ENCODE peak calls at places on chromosome 6, in eight cellular contexts. One of them, this sample, is unnamed.

GRCh38 chr6:44298055-44298803 is 14.9 kb downstream of the AARS2 start:
- DNase-seq in NCI-H748 treated with DMSO at 0.1 percent for 48 hours: no peak
- DNase-seq in BJ: no peak
- DNase-seq in NCI-H1092 treated with DMSO at 0.1 percent for 48 hours: no peak
- DNase-seq in anterior cingulate cortex: no peak
- DNase-seq in hepatic stellate cell: no peak
- DNase-seq in fibroblast of pulmonary artery: no peak
- DNase-seq in globus pallidus: no peak
- DNase-seq in this sample: no peak

GRCh38 chr6:157990321-157991066 is 8.8 kb downstream of the SYNJ2 start:
- DNase-seq in NCI-H748 treated with DMSO at 0.1 percent for 48 hours: no peak
- DNase-seq in BJ: no peak
- DNase-seq in NCI-H1092 treated with DMSO at 0.1 percent for 48 hours: no peak
- DNase-seq in anterior cingulate cortex: no peak
- DNase-seq in hepatic stellate cell: no peak
- DNase-seq in fibroblast of pulmonary artery: no peak
- DNase-seq in globus pallidus: no peak
- DNase-seq in this sample: no peak

GRCh38 chr6:45169815-45170214 is 158.3 kb upstream of the RUNX2 start:
- DNase-seq in NCI-H748 treated with DMSO at 0.1 percent for 48 hours: no peak
- DNase-seq in BJ: no peak
- DNase-seq in NCI-H1092 treated with DMSO at 0.1 percent for 48 hours: no peak
- DNase-seq in anterior cingulate cortex: no peak
- DNase-seq in hepatic stellate cell: no peak
- DNase-seq in fibroblast of pulmonary artery: no peak
- DNase-seq in globus pallidus: no peak
- DNase-seq in this sample: no peak

GRCh38 chr6:78062993-78063392 is 410.2 kb downstream of the MEI4 start:
- DNase-seq in NCI-H748 treated with DMSO at 0.1 percent for 48 hours: no peak
- DNase-seq in BJ: no peak
- DNase-seq in NCI-H1092 treated with DMSO at 0.1 percent for 48 hours: no peak
- DNase-seq in anterior cingulate cortex: peak; percentile 6
- DNase-seq in hepatic stellate cell: no peak
- DNase-seq in fibroblast of pulmonary artery: no peak
- DNase-seq in globus pallidus: no peak
- DNase-seq in this sample: no peak

GRCh38 chr6:151349651-151350270 is 41.6 kb downstream of the ZBTB2 start:
- DNase-seq in NCI-H748 treated with DMSO at 0.1 percent for 48 hours: peak; percentile 84
- DNase-seq in BJ: no peak
- DNase-seq in NCI-H1092 treated with DMSO at 0.1 percent for 48 hours: peak; percentile 73
- DNase-seq in anterior cingulate cortex: no peak
- DNase-seq in hepatic stellate cell: no peak
- DNase-seq in fibroblast of pulmonary artery: no peak
- DNase-seq in globus pallidus: no peak
- DNase-seq in this sample: no peak

GRCh38 chr6:137827977-137828815 is 38.9 kb upstream of the TNFAIP3 start:
- DNase-seq in NCI-H748 treated with DMSO at 0.1 percent for 48 hours: no peak
- DNase-seq in BJ: no peak
- DNase-seq in NCI-H1092 treated with DMSO at 0.1 percent for 48 hours: no peak
- DNase-seq in anterior cingulate cortex: no peak
- DNase-seq in hepatic stellate cell: no peak
- DNase-seq in fibroblast of pulmonary artery: no peak
- DNase-seq in globus pallidus: no peak
- DNase-seq in this sample: no peak

GRCh38 chr6:33147807-33148666 is 44.2 kb downstream of the COL11A2 start:
- DNase-seq in NCI-H748 treated with DMSO at 0.1 percent for 48 hours: no peak
- DNase-seq in BJ: no peak
- DNase-seq in NCI-H1092 treated with DMSO at 0.1 percent for 48 hours: peak; percentile 16
- DNase-seq in anterior cingulate cortex: peak; percentile 9
- DNase-seq in hepatic stellate cell: peak; percentile 43
- DNase-seq in fibroblast of pulmonary artery: peak; percentile 80
- DNase-seq in globus pallidus: peak; percentile 45
- DNase-seq in this sample: no peak

GRCh38 chr6:116764961-116765841 is at the start of gene FAM162B:
- DNase-seq in NCI-H748 treated with DMSO at 0.1 percent for 48 hours: no peak
- DNase-seq in BJ: no peak
- DNase-seq in NCI-H1092 treated with DMSO at 0.1 percent for 48 hours: no peak
- DNase-seq in anterior cingulate cortex: no peak
- DNase-seq in hepatic stellate cell: peak; percentile 54
- DNase-seq in fibroblast of pulmonary artery: peak; percentile 16
- DNase-seq in globus pallidus: no peak
- DNase-seq in this sample: peak; percentile 8

GRCh38 chr6:63573899-63574553 is 1.7 kb downstream of the LOC128125822 start:
- DNase-seq in NCI-H748 treated with DMSO at 0.1 percent for 48 hours: peak; percentile 67
- DNase-seq in BJ: no peak
- DNase-seq in NCI-H1092 treated with DMSO at 0.1 percent for 48 hours: no peak
- DNase-seq in anterior cingulate cortex: no peak
- DNase-seq in hepatic stellate cell: peak; percentile 37
- DNase-seq in fibroblast of pulmonary artery: peak; percentile 73
- DNase-seq in globus pallidus: peak; percentile 35
- DNase-seq in this sample: peak; percentile 57

GRCh38 chr6:36914227-36914794 is 28.6 kb downstream of the C6orf89 start:
- DNase-seq in NCI-H748 treated with DMSO at 0.1 percent for 48 hours: no peak
- DNase-seq in BJ: no peak
- DNase-seq in NCI-H1092 treated with DMSO at 0.1 percent for 48 hours: no peak
- DNase-seq in anterior cingulate cortex: no peak
- DNase-seq in hepatic stellate cell: peak; percentile 32
- DNase-seq in fibroblast of pulmonary artery: peak; percentile 54
- DNase-seq in globus pallidus: no peak
- DNase-seq in this sample: peak; percentile 77

GRCh38 chr6:157126183-157127098 is 196.9 kb downstream of the TMEM242 start:
- DNase-seq in NCI-H748 treated with DMSO at 0.1 percent for 48 hours: no peak
- DNase-seq in BJ: no peak
- DNase-seq in NCI-H1092 treated with DMSO at 0.1 percent for 48 hours: no peak
- DNase-seq in anterior cingulate cortex: no peak
- DNase-seq in hepatic stellate cell: no peak
- DNase-seq in fibroblast of pulmonary artery: no peak
- DNase-seq in globus pallidus: no peak
- DNase-seq in this sample: no peak

GRCh38 chr6:112881828-112882227 is 534.7 kb downstream of the RFPL4B start:
- DNase-seq in NCI-H748 treated with DMSO at 0.1 percent for 48 hours: no peak
- DNase-seq in BJ: no peak
- DNase-seq in NCI-H1092 treated with DMSO at 0.1 percent for 48 hours: no peak
- DNase-seq in anterior cingulate cortex: no peak
- DNase-seq in hepatic stellate cell: no peak
- DNase-seq in fibroblast of pulmonary artery: no peak
- DNase-seq in globus pallidus: no peak
- DNase-seq in this sample: no peak

GRCh38 chr6:101705866-101706265 is 312.4 kb downstream of the GRIK2 start:
- DNase-seq in NCI-H748 treated with DMSO at 0.1 percent for 48 hours: no peak
- DNase-seq in BJ: no peak
- DNase-seq in NCI-H1092 treated with DMSO at 0.1 percent for 48 hours: no peak
- DNase-seq in anterior cingulate cortex: no peak
- DNase-seq in hepatic stellate cell: no peak
- DNase-seq in fibroblast of pulmonary artery: peak; percentile 17
- DNase-seq in globus pallidus: no peak
- DNase-seq in this sample: no peak

GRCh38 chr6:36677753-36678487 is 594 bp upstream of the CDKN1A start:
- DNase-seq in NCI-H748 treated with DMSO at 0.1 percent for 48 hours: no peak
- DNase-seq in BJ: no peak
- DNase-seq in NCI-H1092 treated with DMSO at 0.1 percent for 48 hours: no peak
- DNase-seq in anterior cingulate cortex: no peak
- DNase-seq in hepatic stellate cell: no peak
- DNase-seq in fibroblast of pulmonary artery: no peak
- DNase-seq in globus pallidus: peak; percentile 23
- DNase-seq in this sample: no peak

GRCh38 chr6:30060634-30060981 is 457 bp upstream of the POLR1H start:
- DNase-seq in NCI-H748 treated with DMSO at 0.1 percent for 48 hours: no peak
- DNase-seq in BJ: no peak
- DNase-seq in NCI-H1092 treated with DMSO at 0.1 percent for 48 hours: peak; percentile 31
- DNase-seq in anterior cingulate cortex: no peak
- DNase-seq in hepatic stellate cell: no peak
- DNase-seq in fibroblast of pulmonary artery: peak; percentile 34
- DNase-seq in globus pallidus: no peak
- DNase-seq in this sample: peak; percentile 33

GRCh38 chr6:129031051-129031599 is 148.2 kb downstream of the LAMA2 start:
- DNase-seq in NCI-H748 treated with DMSO at 0.1 percent for 48 hours: no peak
- DNase-seq in BJ: peak; percentile 94
- DNase-seq in NCI-H1092 treated with DMSO at 0.1 percent for 48 hours: no peak
- DNase-seq in anterior cingulate cortex: no peak
- DNase-seq in hepatic stellate cell: no peak
- DNase-seq in fibroblast of pulmonary artery: peak; percentile 61
- DNase-seq in globus pallidus: no peak
- DNase-seq in this sample: no peak

GRCh38 chr6:39387785-39388184 is 65.3 kb upstream of the KCNK16 start:
- DNase-seq in NCI-H748 treated with DMSO at 0.1 percent for 48 hours: no peak
- DNase-seq in BJ: no peak
- DNase-seq in NCI-H1092 treated with DMSO at 0.1 percent for 48 hours: no peak
- DNase-seq in anterior cingulate cortex: no peak
- DNase-seq in hepatic stellate cell: no peak
- DNase-seq in fibroblast of pulmonary artery: no peak
- DNase-seq in globus pallidus: peak; percentile 66
- DNase-seq in this sample: no peak

GRCh38 chr6:145278163-145278807 is 457.0 kb downstream of the EPM2A start:
- DNase-seq in NCI-H748 treated with DMSO at 0.1 percent for 48 hours: no peak
- DNase-seq in BJ: peak; percentile 23
- DNase-seq in NCI-H1092 treated with DMSO at 0.1 percent for 48 hours: peak; percentile 43
- DNase-seq in anterior cingulate cortex: no peak
- DNase-seq in hepatic stellate cell: peak; percentile 24
- DNase-seq in fibroblast of pulmonary artery: peak; percentile 16
- DNase-seq in globus pallidus: no peak
- DNase-seq in this sample: no peak

GRCh38 chr6:88814909-88815308 is 148.5 kb downstream of the RNGTT start:
- DNase-seq in NCI-H748 treated with DMSO at 0.1 percent for 48 hours: no peak
- DNase-seq in BJ: no peak
- DNase-seq in NCI-H1092 treated with DMSO at 0.1 percent for 48 hours: no peak
- DNase-seq in anterior cingulate cortex: no peak
- DNase-seq in hepatic stellate cell: no peak
- DNase-seq in fibroblast of pulmonary artery: no peak
- DNase-seq in globus pallidus: no peak
- DNase-seq in this sample: no peak

GRCh38 chr6:16704706-16705402 is 56.4 kb downstream of the ATXN1 start:
- DNase-seq in NCI-H748 treated with DMSO at 0.1 percent for 48 hours: no peak
- DNase-seq in BJ: no peak
- DNase-seq in NCI-H1092 treated with DMSO at 0.1 percent for 48 hours: no peak
- DNase-seq in anterior cingulate cortex: no peak
- DNase-seq in hepatic stellate cell: no peak
- DNase-seq in fibroblast of pulmonary artery: peak; percentile 41
- DNase-seq in globus pallidus: no peak
- DNase-seq in this sample: no peak

GRCh38 chr6:16286151-16286522 is 47.8 kb downstream of the GMPR start:
- DNase-seq in NCI-H748 treated with DMSO at 0.1 percent for 48 hours: no peak
- DNase-seq in BJ: no peak
- DNase-seq in NCI-H1092 treated with DMSO at 0.1 percent for 48 hours: no peak
- DNase-seq in anterior cingulate cortex: peak; percentile 21
- DNase-seq in hepatic stellate cell: peak; percentile 62
- DNase-seq in fibroblast of pulmonary artery: peak; percentile 61
- DNase-seq in globus pallidus: peak; percentile 78
- DNase-seq in this sample: no peak

GRCh38 chr6:40630046-40630445 is 42.9 kb upstream of the LRFN2 start:
- DNase-seq in NCI-H748 treated with DMSO at 0.1 percent for 48 hours: no peak
- DNase-seq in BJ: no peak
- DNase-seq in NCI-H1092 treated with DMSO at 0.1 percent for 48 hours: no peak
- DNase-seq in anterior cingulate cortex: no peak
- DNase-seq in hepatic stellate cell: no peak
- DNase-seq in fibroblast of pulmonary artery: no peak
- DNase-seq in globus pallidus: no peak
- DNase-seq in this sample: no peak

GRCh38 chr6:131636880-131637792 is at the start of gene ENPP3:
- DNase-seq in NCI-H748 treated with DMSO at 0.1 percent for 48 hours: no peak
- DNase-seq in BJ: no peak
- DNase-seq in NCI-H1092 treated with DMSO at 0.1 percent for 48 hours: no peak
- DNase-seq in anterior cingulate cortex: no peak
- DNase-seq in hepatic stellate cell: no peak
- DNase-seq in fibroblast of pulmonary artery: peak; percentile 29
- DNase-seq in globus pallidus: no peak
- DNase-seq in this sample: no peak

GRCh38 chr6:17601389-17601703 is 1.2 kb downstream of the FAM8A1 start:
- DNase-seq in NCI-H748 treated with DMSO at 0.1 percent for 48 hours: no peak
- DNase-seq in BJ: no peak
- DNase-seq in NCI-H1092 treated with DMSO at 0.1 percent for 48 hours: no peak
- DNase-seq in anterior cingulate cortex: no peak
- DNase-seq in hepatic stellate cell: no peak
- DNase-seq in fibroblast of pulmonary artery: peak; percentile 5
- DNase-seq in globus pallidus: no peak
- DNase-seq in this sample: no peak

GRCh38 chr6:11210386-11211138 is 21.9 kb downstream of the NEDD9 start:
- DNase-seq in NCI-H748 treated with DMSO at 0.1 percent for 48 hours: no peak
- DNase-seq in BJ: no peak
- DNase-seq in NCI-H1092 treated with DMSO at 0.1 percent for 48 hours: no peak
- DNase-seq in anterior cingulate cortex: no peak
- DNase-seq in hepatic stellate cell: no peak
- DNase-seq in fibroblast of pulmonary artery: no peak
- DNase-seq in globus pallidus: no peak
- DNase-seq in this sample: no peak

GRCh38 chr6:56279346-56280080 is 32.1 kb upstream of the COL21A1 start:
- DNase-seq in NCI-H748 treated with DMSO at 0.1 percent for 48 hours: no peak
- DNase-seq in BJ: no peak
- DNase-seq in NCI-H1092 treated with DMSO at 0.1 percent for 48 hours: no peak
- DNase-seq in anterior cingulate cortex: no peak
- DNase-seq in hepatic stellate cell: no peak
- DNase-seq in fibroblast of pulmonary artery: peak; percentile 7
- DNase-seq in globus pallidus: no peak
- DNase-seq in this sample: no peak

GRCh38 chr6:35590622-35591066 is 77.9 kb upstream of the TULP1 start:
- DNase-seq in NCI-H748 treated with DMSO at 0.1 percent for 48 hours: no peak
- DNase-seq in BJ: no peak
- DNase-seq in NCI-H1092 treated with DMSO at 0.1 percent for 48 hours: no peak
- DNase-seq in anterior cingulate cortex: peak; percentile 15
- DNase-seq in hepatic stellate cell: no peak
- DNase-seq in fibroblast of pulmonary artery: peak; percentile 81
- DNase-seq in globus pallidus: peak; percentile 55
- DNase-seq in this sample: peak; percentile 34

GRCh38 chr6:145544031-145544430 is 191.3 kb downstream of the EPM2A start:
- DNase-seq in NCI-H748 treated with DMSO at 0.1 percent for 48 hours: no peak
- DNase-seq in BJ: peak; percentile 57
- DNase-seq in NCI-H1092 treated with DMSO at 0.1 percent for 48 hours: no peak
- DNase-seq in anterior cingulate cortex: peak; percentile 13
- DNase-seq in hepatic stellate cell: no peak
- DNase-seq in fibroblast of pulmonary artery: peak; percentile 65
- DNase-seq in globus pallidus: no peak
- DNase-seq in this sample: no peak

GRCh38 chr6:28218312-28219248 is 6.5 kb upstream of the ZSCAN9 start:
- DNase-seq in NCI-H748 treated with DMSO at 0.1 percent for 48 hours: peak; percentile 78
- DNase-seq in BJ: no peak
- DNase-seq in NCI-H1092 treated with DMSO at 0.1 percent for 48 hours: peak; percentile 38
- DNase-seq in anterior cingulate cortex: peak; percentile 53
- DNase-seq in hepatic stellate cell: peak; percentile 79
- DNase-seq in fibroblast of pulmonary artery: peak; percentile 67
- DNase-seq in globus pallidus: peak; percentile 48
- DNase-seq in this sample: peak; percentile 78

GRCh38 chr6:64683682-64684081 is 1023.3 kb downstream of the EYS start:
- DNase-seq in NCI-H748 treated with DMSO at 0.1 percent for 48 hours: no peak
- DNase-seq in BJ: no peak
- DNase-seq in NCI-H1092 treated with DMSO at 0.1 percent for 48 hours: no peak
- DNase-seq in anterior cingulate cortex: no peak
- DNase-seq in hepatic stellate cell: no peak
- DNase-seq in fibroblast of pulmonary artery: peak; percentile 97
- DNase-seq in globus pallidus: no peak
- DNase-seq in this sample: no peak

GRCh38 chr6:24933868-24934401 is 1.8 kb downstream of the RIPOR2 start:
- DNase-seq in NCI-H748 treated with DMSO at 0.1 percent for 48 hours: no peak
- DNase-seq in BJ: no peak
- DNase-seq in NCI-H1092 treated with DMSO at 0.1 percent for 48 hours: no peak
- DNase-seq in anterior cingulate cortex: no peak
- DNase-seq in hepatic stellate cell: no peak
- DNase-seq in fibroblast of pulmonary artery: peak; percentile 21
- DNase-seq in globus pallidus: no peak
- DNase-seq in this sample: peak; percentile 33

GRCh38 chr6:161295784-161296183 is 21.9 kb upstream of the AGPAT4 start:
- DNase-seq in NCI-H748 treated with DMSO at 0.1 percent for 48 hours: no peak
- DNase-seq in BJ: no peak
- DNase-seq in NCI-H1092 treated with DMSO at 0.1 percent for 48 hours: no peak
- DNase-seq in anterior cingulate cortex: no peak
- DNase-seq in hepatic stellate cell: no peak
- DNase-seq in fibroblast of pulmonary artery: no peak
- DNase-seq in globus pallidus: no peak
- DNase-seq in this sample: no peak

GRCh38 chr6:9404351-9405146 is 969.2 kb upstream of the SLC35B3 start:
- DNase-seq in NCI-H748 treated with DMSO at 0.1 percent for 48 hours: peak; percentile 50
- DNase-seq in BJ: no peak
- DNase-seq in NCI-H1092 treated with DMSO at 0.1 percent for 48 hours: no peak
- DNase-seq in anterior cingulate cortex: no peak
- DNase-seq in hepatic stellate cell: no peak
- DNase-seq in fibroblast of pulmonary artery: peak; percentile 16
- DNase-seq in globus pallidus: no peak
- DNase-seq in this sample: no peak

GRCh38 chr6:112153926-112154621 is 66.7 kb downstream of the FAM229B start:
- DNase-seq in NCI-H748 treated with DMSO at 0.1 percent for 48 hours: no peak
- DNase-seq in BJ: peak; percentile 69
- DNase-seq in NCI-H1092 treated with DMSO at 0.1 percent for 48 hours: no peak
- DNase-seq in anterior cingulate cortex: no peak
- DNase-seq in hepatic stellate cell: peak; percentile 47
- DNase-seq in fibroblast of pulmonary artery: peak; percentile 92
- DNase-seq in globus pallidus: no peak
- DNase-seq in this sample: no peak